ENCODE peak calls at places on chromosomes 5 and 9, in eight cellular contexts. H, T, N, X, J, U, A and R are unnamed samples.

GRCh38 chr9:7186175-7186574 is 428.4 kb downstream of the KDM4C start:
- DNase-seq in H (no peak), U (peak; percentile 37), N (peak; percentile 23), X (peak; percentile 16), T (no peak), J (no peak), A (peak; percentile 49), R (peak; percentile 79)

GRCh38 chr5:120655828-120656435 is 191.8 kb downstream of the PRR16 start:
- DNase-seq in A (peak; percentile 64), X (peak; percentile 66), T (no peak), U (peak; percentile 22), H (no peak), J (peak; percentile 17), N (peak; percentile 19), R (peak; percentile 85)

GRCh38 chr5:160743027-160743426 is 109.0 kb downstream of the ATP10B start:
- DNase-seq in J (no peak), T (no peak), X (no peak), U (no peak), A (no peak), H (no peak), N (no peak), R (no peak)

GRCh38 chr5:64923151-64923685 is 154.5 kb downstream of the CWC27 start:
- DNase-seq in U (peak; percentile 84), X (no peak), J (peak; percentile 79), T (no peak), H (no peak), N (no peak), A (no peak), R (peak; percentile 40)

GRCh38 chr5:158456756-158457155 is 597.8 kb upstream of the CLINT1 start:
- DNase-seq in J (peak; percentile 96), H (no peak), U (peak; percentile 94), N (no peak), X (no peak), A (peak; percentile 71), T (peak; percentile 44), R (no peak)

GRCh38 chr5:135950611-135951010 is 4.2 kb downstream of the LECT2 start:
- DNase-seq in H (no peak), U (peak; percentile 75), T (no peak), X (no peak), A (no peak), J (peak; percentile 33), N (no peak), R (no peak)

GRCh38 chr5:143227301-143227700 is 176.2 kb downstream of the NR3C1 start:
- DNase-seq in H (no peak), A (no peak), T (no peak), J (no peak), N (no peak), U (no peak), X (no peak), R (no peak)

GRCh38 chr5:16914584-16914983 is 21.5 kb downstream of the MYO10 start:
- DNase-seq in X (no peak), U (no peak), N (no peak), J (no peak), A (no peak), H (no peak), T (no peak), R (no peak)

GRCh38 chr5:50727149-50727496 is 60.7 kb downstream of the PARP8 start:
- DNase-seq in X (no peak), H (no peak), J (peak; percentile 6), N (no peak), T (no peak), A (no peak), U (no peak), R (no peak)

GRCh38 chr9:122213589-122214413 is 15.0 kb downstream of the LHX6 start:
- DNase-seq in X (peak; percentile 93), U (no peak), J (no peak), N (peak; percentile 100), A (peak; percentile 89), H (peak; percentile 77), T (peak; percentile 99), R (peak; percentile 98)

GRCh38 chr5:121691478-121691877 is 160.2 kb upstream of the FTMT start:
- DNase-seq in U (no peak), T (no peak), A (no peak), X (no peak), N (peak; percentile 12), J (peak; percentile 2), H (no peak), R (peak; percentile 59)

GRCh38 chr5:171521679-171522078 is 102.2 kb downstream of the FGF18 start:
- DNase-seq in U (no peak), J (no peak), N (no peak), T (no peak), A (peak; percentile 58), H (no peak), X (no peak), R (peak; percentile 66)

GRCh38 chr9:121299467-121300282 is 31.7 kb downstream of the GSN start:
- DNase-seq in X (peak; percentile 77), U (no peak), A (no peak), T (peak; percentile 85), J (no peak), H (peak; percentile 90), N (no peak), R (peak; percentile 78)

GRCh38 chr5:72121753-72122445 is 14.6 kb downstream of the MAP1B start:
- DNase-seq in X (no peak), A (no peak), U (no peak), T (no peak), J (peak; percentile 56), N (no peak), H (no peak), R (no peak)

GRCh38 chr5:172772112-172772906 is 1.3 kb upstream of the DUSP1 start:
- DNase-seq in X (peak; percentile 86), A (peak; percentile 93), N (peak; percentile 69), H (peak; percentile 99), J (peak; percentile 96), U (peak; percentile 95), T (peak; percentile 90), R (peak; percentile 93)

GRCh38 chr5:172769598-172770373 is 1.2 kb downstream of the DUSP1 start:
- DNase-seq in N (no peak), J (peak; percentile 23), U (peak; percentile 51), H (no peak), A (no peak), T (peak; percentile 49), X (peak; percentile 30), R (no peak)

GRCh38 chr5:172770374-172770674 is 671 bp downstream of the DUSP1 start:
- DNase-seq in U (no peak), N (no peak), X (no peak), T (no peak), J (no peak), A (no peak), H (no peak), R (no peak)

GRCh38 chr5:172771439-172772111 is 580 bp upstream of the DUSP1 start:
- DNase-seq in J (peak; percentile 58), U (no peak), H (no peak), T (no peak), A (peak; percentile 51), N (no peak), X (no peak), R (no peak)

GRCh38 chr5:172770675-172771438 is at the start of gene DUSP1:
- DNase-seq in H (peak; percentile 100), T (peak; percentile 99), J (peak; percentile 96), N (peak; percentile 98), A (peak; percentile 97), X (peak; percentile 98), U (peak; percentile 98), R (peak; percentile 99)
- TF ChIP-seq CTCF in H (peak; percentile 22), T (peak; percentile 50), J (no peak), N (peak; percentile 89), A (peak; percentile 38), X (peak; percentile 57), U (no peak), R (peak; percentile 79)

DNA sequence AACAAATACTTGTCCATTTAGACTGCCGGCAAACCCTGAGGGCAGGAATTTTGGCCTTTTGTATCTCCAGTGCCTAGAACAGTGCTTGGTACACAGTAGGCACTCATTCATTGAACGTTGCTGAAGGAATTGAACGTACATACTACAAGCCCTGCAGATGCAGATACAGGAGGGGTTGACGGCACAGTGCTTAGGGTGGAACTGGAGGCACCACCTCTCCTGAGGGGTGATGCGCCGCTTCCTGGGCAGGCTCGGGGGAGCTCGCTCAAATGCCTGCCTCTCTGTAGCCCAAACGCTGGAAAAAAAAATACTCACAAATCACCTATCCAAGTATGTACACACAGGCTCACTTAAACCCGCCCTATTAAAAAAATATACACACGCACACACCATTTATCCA is 594 bp upstream of the COMMD10 start:
- DNase-seq in U (peak; percentile 29), T (peak; percentile 52), X (peak; percentile 32), N (peak; percentile 42), A (peak; percentile 28), H (no peak), J (peak; percentile 34), R (no peak)
- H3K9ac ChIP-seq in U (peak overlapping the region; percentile 70), T (peak overlapping the region; percentile 86), X (peak overlapping the region; percentile 68), N (peak overlapping the region; percentile 91), A (peak overlapping the region; percentile 85), H (peak overlapping the region; percentile 36), J (no peak overlapping the region), R (peak overlapping the region; percentile 63)

GRCh38 chr9:5639816-5640215 is 10.9 kb downstream of the RIC1 start:
- DNase-seq in N (no peak), A (no peak), J (no peak), H (no peak), X (no peak), U (no peak), T (no peak), R (no peak)

GRCh38 chr9:5643005-5643624 is 14.2 kb downstream of the RIC1 start:
- DNase-seq in J (peak; percentile 49), X (no peak), T (no peak), A (no peak), U (peak; percentile 76), H (no peak), N (no peak), R (no peak)

GRCh38 chr9:5642170-5642569 is 13.3 kb downstream of the RIC1 start:
- DNase-seq in H (no peak), U (no peak), J (no peak), X (no peak), N (no peak), A (no peak), T (no peak), R (no peak)

GRCh38 chr9:5644522-5644921 is 15.6 kb downstream of the RIC1 start:
- DNase-seq in J (no peak), A (peak; percentile 67), U (peak; percentile 16), T (no peak), N (no peak), H (no peak), X (no peak), R (no peak)
- TF ChIP-seq CTCF in J (no peak), A (no peak), U (no peak), T (no peak), N (no peak), H (no peak), X (no peak), R (no peak)

GRCh38 chr9:89602978-89603628 is 1.7 kb upstream of the GADD45G start:
- DNase-seq in N (peak; percentile 35), A (peak; percentile 79), T (peak; percentile 70), X (peak; percentile 94), U (peak; percentile 67), H (peak; percentile 96), J (peak; percentile 73), R (peak; percentile 97)
- H3K9ac ChIP-seq in N (no peak overlapping the region), A (no peak overlapping the region), T (no peak overlapping the region), X (no peak overlapping the region), U (no peak overlapping the region), H (peak overlapping the region; percentile 10), J (no peak overlapping the region), R (no peak overlapping the region)